ENCODE peak calls at places on chromosomes 6 and 20, in six cellular contexts. K is lower lobe of right lung, D is heart right ventricle, Y is neural progenitor cell, M is A549, X is DND-41. P is an unnamed sample.
A peak's percentile ranks its signal among the peaks of the same experiment; 100 is the strongest.

GRCh38 chr20:6637160-6637579 is 130.3 kb upstream of the BMP2 start:
- DNase-seq in K (no peak), D (no peak), Y (no peak), M (no peak), X (no peak), P (no peak)

GRCh38 chr6:31462964-31463940 is 34.7 kb upstream of the MICB start:
- DNase-seq in K (peak; percentile 88), D (peak; percentile 91), Y (peak; percentile 89), M (peak; percentile 76), X (no peak), P (peak; percentile 84)

GRCh38 chr20:46512943-46513844 is at the start of gene ZNF334:
- DNase-seq in K (peak; percentile 81), D (peak; percentile 60), Y (peak; percentile 85), M (no peak), X (no peak), P (no peak)

GRCh38 chr20:39874049-39874893 is 814.8 kb downstream of the MAFB start:
- DNase-seq in K (peak; percentile 59), D (peak; percentile 88), Y (peak; percentile 94), M (peak; percentile 15), X (peak; percentile 56), P (no peak)

GRCh38 chr6:128156315-128157111 is 255.7 kb upstream of the THEMIS start:
- DNase-seq in K (no peak), D (no peak), Y (no peak), M (no peak), X (no peak), P (no peak)

GRCh38 chr20:4765681-4766080 is 44.0 kb downstream of the PRND start:
- DNase-seq in K (no peak), D (no peak), Y (no peak), M (no peak), X (no peak), P (no peak)

GRCh38 chr6:16108996-16109658 is 19.8 kb upstream of the MYLIP start:
- DNase-seq in K (peak; percentile 47), D (no peak), Y (no peak), M (no peak), X (no peak), P (no peak)

GRCh38 chr6:135851442-135852271 is at the start of gene PDE7B:
- DNase-seq in K (peak; percentile 84), D (peak; percentile 81), Y (peak; percentile 66), M (peak; percentile 73), X (no peak), P (peak; percentile 13)

GRCh38 chr6:113050010-113050893 is 703.1 kb downstream of the RFPL4B start:
- DNase-seq in K (no peak), D (no peak), Y (peak; percentile 8), M (no peak), X (no peak), P (no peak)

GRCh38 chr6:13396241-13396792 is 68.0 kb upstream of the TBC1D7 start:
- DNase-seq in K (no peak), D (no peak), Y (no peak), M (no peak), X (no peak), P (no peak)

GRCh38 chr6:130020106-130020851 is 1.9 kb downstream of the L3MBTL3 start:
- DNase-seq in K (peak; percentile 55), D (peak; percentile 14), Y (peak; percentile 45), M (peak; percentile 10), X (no peak), P (peak; percentile 38)

GRCh38 chr6:97427648-97428047 is 144.6 kb upstream of the MMS22L start:
- DNase-seq in K (no peak), D (no peak), Y (no peak), M (no peak), X (no peak), P (no peak)

GRCh38 chr6:106574729-106575458 is 54.4 kb downstream of the RTN4IP1 start:
- DNase-seq in K (no peak), D (no peak), Y (peak; percentile 62), M (no peak), X (no peak), P (no peak)

GRCh38 chr6:17277256-17277655 is 3.9 kb upstream of the RBM24 start:
- DNase-seq in K (no peak), D (no peak), Y (no peak), M (no peak), X (no peak), P (no peak)

GRCh38 chr6:98831057-98832031 is 3.0 kb upstream of the POU3F2 start:
- DNase-seq in K (no peak), D (no peak), Y (peak; percentile 60), M (no peak), X (no peak), P (no peak)

GRCh38 chr6:15507746-15508145 is 155.1 kb downstream of the DTNBP1 start:
- DNase-seq in K (no peak), D (no peak), Y (no peak), M (no peak), X (no peak), P (no peak)

GRCh38 chr20:3768342-3769130 is 983 bp upstream of the ADISSP start:
- DNase-seq in K (peak; percentile 84), D (peak; percentile 68), Y (peak; percentile 94), M (peak; percentile 89), X (peak; percentile 93), P (peak; percentile 92)

GRCh38 chr6:170266061-170266825 is 24.6 kb downstream of the DLL1 start:
- DNase-seq in K (peak; percentile 21), D (peak; percentile 62), Y (peak; percentile 35), M (no peak), X (no peak), P (no peak)

GRCh38 chr6:36772401-36772800 is 66.8 kb downstream of the CPNE5 start:
- DNase-seq in K (no peak), D (no peak), Y (no peak), M (no peak), X (peak; percentile 93), P (no peak)

GRCh38 chr6:106300944-106301343 is 24.6 kb downstream of the ATG5 start:
- DNase-seq in K (no peak), D (no peak), Y (peak; percentile 11), M (peak; percentile 6), X (no peak), P (no peak)

GRCh38 chr20:46434597-46434996 is 28.2 kb upstream of the ELMO2 start:
- DNase-seq in K (no peak), D (no peak), Y (no peak), M (no peak), X (no peak), P (no peak)

GRCh38 chr6:28543671-28544131 is 18.0 kb downstream of the GPX5 start:
- DNase-seq in K (no peak), D (no peak), Y (peak; percentile 64), M (no peak), X (no peak), P (peak; percentile 43)

GRCh38 chr20:59938221-59938620 is 1.9 kb downstream of the PPP1R3D start:
- DNase-seq in K (no peak), D (peak; percentile 7), Y (no peak), M (no peak), X (no peak), P (no peak)

GRCh38 chr6:161635975-161636374 is 362.1 kb upstream of the AGPAT4 start:
- DNase-seq in K (no peak), D (no peak), Y (no peak), M (no peak), X (no peak), P (no peak)

GRCh38 chr6:161639772-161640171 is 365.9 kb upstream of the AGPAT4 start:
- DNase-seq in K (no peak), D (no peak), Y (peak; percentile 8), M (no peak), X (no peak), P (no peak)

GRCh38 chr6:161631676-161632194 is 357.9 kb upstream of the AGPAT4 start:
- DNase-seq in K (no peak), D (no peak), Y (no peak), M (no peak), X (no peak), P (no peak)

GRCh38 chr6:161641175-161641574 is 367.3 kb upstream of the AGPAT4 start:
- DNase-seq in K (no peak), D (no peak), Y (no peak), M (no peak), X (no peak), P (no peak)

DNA sequence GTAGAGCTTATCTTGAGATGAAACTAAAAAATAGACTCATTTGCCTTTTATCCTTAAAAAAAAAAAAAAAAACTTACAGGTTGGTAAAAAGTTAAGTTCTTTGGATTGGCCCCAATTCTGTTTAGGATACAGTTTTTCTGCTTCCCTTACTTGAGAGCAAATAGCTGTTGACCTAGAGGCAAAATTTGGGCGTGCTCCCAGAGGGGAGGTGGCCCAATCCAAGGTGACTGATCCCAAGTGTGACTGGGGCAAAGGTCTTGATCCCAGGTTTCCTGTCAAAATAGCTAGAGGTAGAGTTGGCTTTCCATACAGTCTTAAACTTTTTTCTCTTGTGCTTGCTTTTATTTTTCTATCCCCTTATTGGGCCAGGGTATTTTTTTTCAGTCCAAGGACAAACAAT is 363.8 kb upstream of the AGPAT4 start:
- DNase-seq in K (no peak), D (no peak), Y (no peak), M (no peak), X (no peak), P (no peak)
- H3K4me1 ChIP-seq in K (no peaks in the 10 kb centered on the region), D (no peaks in the 10 kb centered on the region), Y (peaks cover 24% of the 10 kb centered on the region), M (no peaks in the 10 kb centered on the region), X (no peaks in the 10 kb centered on the region), P (no peaks in the 10 kb centered on the region)

DNA sequence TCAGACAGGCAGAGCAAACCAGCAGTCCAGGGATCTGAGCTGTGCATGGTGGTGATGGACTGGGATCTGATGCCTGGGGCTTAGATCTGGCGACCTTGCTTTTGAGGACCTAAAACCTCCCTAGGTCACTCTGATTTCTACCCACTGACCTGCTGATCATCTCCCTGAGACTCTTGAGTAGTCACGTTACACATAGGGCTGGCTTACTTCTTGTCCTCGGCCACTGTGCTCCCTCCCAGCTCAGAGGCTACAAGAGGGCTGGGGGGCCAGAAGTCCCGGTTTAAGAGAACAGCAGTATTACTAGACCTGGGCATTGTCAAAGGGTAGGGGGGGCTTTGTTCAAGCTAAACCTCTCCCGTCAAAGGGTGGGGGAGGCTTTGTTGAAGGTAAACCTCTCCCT is 5.5 kb downstream of the DYNLT1 start:
- DNase-seq in K (no peak), D (no peak), Y (no peak), M (no peak), X (no peak), P (no peak)
- H3K4me1 ChIP-seq in K (peaks cover 37% of the 10 kb centered on the region), D (peaks cover 27% of the 10 kb centered on the region), Y (peaks cover 17% of the 10 kb centered on the region), M (peaks cover 14% of the 10 kb centered on the region), X (peaks cover 28% of the 10 kb centered on the region), P (peaks cover 55% of the 10 kb centered on the region)

DNA sequence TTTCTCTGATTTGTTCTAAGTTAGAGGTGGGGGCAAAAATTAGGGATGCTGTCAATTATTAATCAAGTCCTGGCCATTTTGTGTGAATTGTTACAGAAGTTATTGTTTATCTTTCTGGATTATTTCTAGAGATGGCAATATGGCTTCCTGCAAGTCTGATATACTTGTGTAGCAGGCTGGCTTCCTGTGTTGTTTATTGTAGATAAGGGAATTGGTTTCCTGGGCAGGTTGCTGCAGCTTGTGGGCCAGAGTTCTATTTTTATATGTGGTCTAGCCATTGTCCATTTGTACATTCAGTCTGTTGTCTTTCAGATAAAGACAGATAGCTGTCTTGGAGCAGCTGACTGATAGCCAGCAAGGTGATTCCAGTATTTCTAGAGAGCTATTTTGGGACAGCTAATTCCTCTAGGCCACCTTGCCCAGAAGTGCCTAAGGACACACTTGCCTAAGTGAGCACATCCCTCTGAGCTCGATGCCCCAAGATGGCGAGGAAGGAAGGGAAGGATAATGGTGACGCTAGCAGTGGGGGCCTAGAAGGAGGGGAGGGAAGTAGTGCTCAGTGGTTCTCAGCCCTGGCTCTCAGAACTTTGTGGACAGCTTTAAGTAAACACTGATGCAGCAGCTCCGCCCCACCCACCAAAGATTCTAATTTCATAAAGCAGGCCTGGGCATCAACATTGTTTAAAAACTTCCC is 25.5 kb downstream of the DDO start:
- DNase-seq in K (no peak), D (no peak), Y (no peak), M (no peak), X (no peak), P (no peak)
- H3K4me1 ChIP-seq in K (peaks cover 9% of the 10 kb centered on the region), D (no peaks in the 10 kb centered on the region), Y (peaks cover 18% of the 10 kb centered on the region), M (no peaks in the 10 kb centered on the region), X (no peaks in the 10 kb centered on the region), P (peaks cover 33% of the 10 kb centered on the region)

GRCh38 chr20:49690899-49691620 is 22.6 kb downstream of the B4GALT5 start:
- DNase-seq in K (no peak), D (no peak), Y (no peak), M (no peak), X (no peak), P (no peak)
- H3K4me1 ChIP-seq in K (peaks cover 67% of the 10 kb centered on the region), D (peaks cover 35% of the 10 kb centered on the region), Y (peaks cover 63% of the 10 kb centered on the region), M (peaks cover 95% of the 10 kb centered on the region), X (no peaks in the 10 kb centered on the region), P (no peaks in the 10 kb centered on the region)

P was measured in CD8-positive, alpha-beta T cell.